ENCODE peak calls at places on chromosome 22, in five cellular contexts. O, S, V, J and R are unnamed samples.

GRCh38 chr22:46107089-46107664 is 43.1 kb upstream of the PPARA start:
- DNase-seq in S (no peak), O (no peak), J (no peak), V (peak), R (no peak)

GRCh38 chr22:50201191-50202129 is 649 bp downstream of the SELENOO start:
- DNase-seq in V (no peak), J (peak), O (peak), S (no peak), R (no peak)

GRCh38 chr22:49119551-49119952 is 708.1 kb downstream of the BRD1 start:
- DNase-seq in V (no peak), S (no peak), J (no peak), O (no peak), R (peak)

GRCh38 chr22:46853191-46853590 is 90.7 kb downstream of the TBC1D22A start:
- DNase-seq in V (no peak), O (no peak), J (no peak), S (no peak), R (no peak)

GRCh38 chr22:18103527-18104269 is 6.9 kb upstream of the TUBA8 start:
- DNase-seq in J (peak), V (no peak), O (no peak), S (no peak), R (no peak)

GRCh38 chr22:44094751-44095302 is 70.7 kb downstream of the PARVB start:
- DNase-seq in J (peak), S (no peak), V (no peak), O (no peak), R (no peak)

GRCh38 chr22:48951836-48952235 is 875.8 kb downstream of the BRD1 start:
- DNase-seq in O (no peak), J (peak), S (no peak), V (no peak), R (no peak)

GRCh38 chr22:44133901-44134511 is 46.7 kb upstream of the PARVG start:
- DNase-seq in V (no peak), J (peak), S (no peak), O (no peak), R (peak)

GRCh38 chr22:19733755-19734154 is 10.4 kb downstream of the GP1BB start:
- DNase-seq in V (no peak), O (no peak), J (no peak), S (no peak), R (no peak)

GRCh38 chr22:41561335-41561734 is 525 bp downstream of the CSDC2 start:
- DNase-seq in V (no peak), J (no peak), S (no peak), O (peak), R (no peak)

GRCh38 chr22:47724751-47725150 is 962.3 kb downstream of the TBC1D22A start:
- DNase-seq in V (no peak), O (no peak), S (no peak), J (no peak), R (no peak)

GRCh38 chr22:19871845-19872778 is 17.4 kb upstream of the GNB1L start:
- DNase-seq in V (no peak), O (no peak), S (no peak), J (peak), R (peak)

GRCh38 chr22:17922925-17923898 is 101.1 kb downstream of the MICAL3 start:
- DNase-seq in O (no peak), S (no peak), V (no peak), J (no peak), R (no peak)

GRCh38 chr22:47586038-47586437 is 823.6 kb downstream of the TBC1D22A start:
- DNase-seq in V (no peak), S (no peak), O (no peak), J (no peak), R (peak)

GRCh38 chr22:31288496-31289235 is 3.6 kb downstream of the PIK3IP1 start:
- DNase-seq in V (no peak), S (no peak), J (no peak), O (no peak), R (no peak)

GRCh38 chr22:31287818-31288495 is 4.3 kb downstream of the PIK3IP1 start:
- DNase-seq in O (no peak), J (no peak), S (no peak), V (no peak), R (no peak)

GRCh38 chr22:31284756-31285155 is 7.5 kb downstream of the PIK3IP1 start:
- DNase-seq in J (no peak), S (no peak), O (no peak), V (no peak), R (no peak)

GRCh38 chr22:31284241-31284745 is 8.0 kb downstream of the PIK3IP1 start:
- DNase-seq in S (no peak), O (no peak), J (no peak), V (no peak), R (no peak)

GRCh38 chr22:31286360-31287255 is 5.7 kb downstream of the PIK3IP1 start:
- DNase-seq in O (no peak), V (peak), S (no peak), J (no peak), R (no peak)
- TF ChIP-seq POLR2AphosphoS5 in O (no peak), V (no peak), S (no peak), J (no peak), R (no peak)

DNA sequence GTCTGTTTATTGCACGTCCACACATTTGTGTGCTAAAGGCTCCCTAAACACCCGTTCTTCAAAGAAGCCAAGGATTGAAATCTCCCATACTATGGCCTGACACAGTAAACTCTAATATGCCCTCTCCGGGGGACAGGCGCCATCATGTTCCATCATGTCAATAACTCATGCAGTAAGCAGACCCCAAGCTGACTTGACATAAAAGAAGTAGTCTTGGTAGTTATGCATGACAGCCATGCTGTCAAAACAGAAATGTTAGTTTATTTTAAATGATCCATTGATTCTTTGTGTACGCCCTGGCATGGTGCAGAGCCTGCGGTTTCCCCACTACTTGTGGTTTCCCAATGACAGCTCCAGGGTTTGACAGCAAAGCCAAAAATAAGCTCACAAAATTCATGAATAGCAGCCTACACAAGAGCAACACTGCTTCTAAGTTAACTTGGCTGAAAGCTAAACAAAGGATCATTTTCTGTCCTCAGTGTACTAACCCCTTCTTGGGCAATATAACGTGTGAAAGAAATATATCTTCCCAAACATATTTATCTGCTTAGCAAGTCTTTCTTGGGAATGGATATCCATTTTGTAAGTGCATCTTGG is 56.5 kb upstream of the CABP7 start:
- DNase-seq in J (no peak), S (no peak), O (no peak), V (no peak), R (no peak)
- TF ChIP-seq POLR2AphosphoS5 in J (no peak), S (no peak), O (no peak), V (no peak), R (no peak)

DNA sequence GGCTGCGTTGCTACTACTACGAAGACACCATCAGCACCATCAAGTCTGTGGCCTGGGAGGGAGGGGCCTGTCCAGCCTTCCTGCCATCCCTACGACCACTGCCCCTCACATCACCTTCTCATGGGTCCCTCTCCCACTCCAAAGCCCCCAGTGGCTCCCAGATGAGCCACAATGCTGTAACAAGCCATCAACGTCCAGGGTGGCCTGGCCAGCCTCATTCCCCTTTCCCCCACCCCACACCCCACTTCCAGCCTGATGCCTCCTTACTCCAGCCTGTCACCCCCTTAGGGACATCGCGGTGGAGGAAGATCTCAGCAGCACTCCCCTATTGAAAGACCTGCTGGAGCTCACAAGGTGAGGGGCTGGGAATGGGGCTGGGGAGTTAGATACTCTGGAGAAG is 14.9 kb downstream of the NCF4 start:
- DNase-seq in J (no peak), V (no peak), S (no peak), O (no peak), R (no peak)
- TF ChIP-seq POLR2AphosphoS5 in J (no peak), V (no peak), S (no peak), O (no peak), R (no peak)

DNA sequence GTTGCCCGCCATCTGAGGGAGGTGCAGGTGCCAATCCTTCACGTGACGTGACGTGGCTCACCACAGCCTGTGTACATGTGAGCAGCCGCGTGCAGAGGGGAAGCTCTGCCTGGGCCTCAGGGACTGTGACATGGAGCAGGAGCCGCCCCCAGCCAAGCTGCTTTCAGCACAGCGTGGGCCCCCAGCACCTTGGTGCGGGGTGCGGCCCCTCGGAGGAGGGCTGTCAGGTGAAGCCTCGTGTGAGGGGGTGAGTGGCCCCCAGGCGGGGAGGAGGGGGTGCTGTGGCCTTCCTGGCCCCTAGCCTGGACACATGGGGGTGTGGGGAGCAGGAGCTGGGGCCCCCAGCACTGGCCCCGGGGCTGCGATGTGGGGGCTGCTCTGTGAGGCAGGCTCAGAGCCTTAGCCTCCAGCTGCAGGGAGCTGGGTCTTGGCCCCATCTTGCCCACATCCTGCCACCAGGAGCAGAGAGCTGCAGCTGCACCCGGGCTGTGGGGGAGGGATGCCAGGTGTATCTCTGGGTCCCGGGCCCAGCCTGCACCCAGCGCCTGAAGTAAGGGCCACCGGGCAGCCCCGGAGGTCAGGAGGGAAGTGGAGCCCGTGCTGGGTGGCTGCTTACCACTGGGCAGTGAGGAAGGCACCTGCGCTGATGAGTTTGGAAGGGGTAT is at the start of gene ADORA2A:
- DNase-seq in O (peak), S (peak), V (peak), J (peak), R (no peak)
- TF ChIP-seq POLR2AphosphoS5 in O (no peak), S (peak), V (no peak), J (peak), R (no peak)

GRCh38 chr22:23289851-23290724 is 109.8 kb downstream of the BCR start:
- DNase-seq in V (peak), O (peak), S (peak), J (no peak), R (no peak)

GRCh38 chr22:23291806-23292452 is 111.6 kb downstream of the BCR start:
- DNase-seq in S (no peak), J (no peak), V (no peak), O (no peak), R (no peak)

GRCh38 chr22:23288301-23289129 is 108.2 kb downstream of the BCR start:
- DNase-seq in J (no peak), O (no peak), V (no peak), S (no peak), R (no peak)

GRCh38 chr22:23287136-23288095 is 107.1 kb downstream of the BCR start:
- DNase-seq in V (no peak), J (no peak), S (no peak), O (no peak), R (no peak)

DNA sequence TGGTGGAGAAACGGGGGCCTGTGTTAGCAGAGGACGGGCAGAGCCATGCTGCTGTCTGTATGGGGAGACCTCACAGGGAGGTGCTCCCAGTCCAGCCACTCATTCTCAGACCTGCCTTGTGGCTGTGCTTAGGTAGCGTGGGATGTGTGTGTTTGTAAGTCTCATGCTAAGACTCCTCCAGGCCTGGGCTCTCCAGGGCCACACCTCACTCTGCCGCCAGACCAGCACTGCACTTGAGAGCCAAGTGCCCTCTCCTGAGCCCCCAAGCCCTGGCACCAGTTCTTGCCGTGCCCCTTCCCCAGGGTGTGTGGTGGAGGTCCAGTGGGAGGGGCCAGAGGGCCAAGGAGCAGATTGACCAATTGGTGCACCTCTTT is 108.8 kb downstream of the BCR start:
- DNase-seq in O (no peak), S (no peak), V (no peak), J (no peak), R (no peak)
- TF ChIP-seq POLR2AphosphoS5 in O (no peak), S (no peak), V (no peak), J (no peak), R (no peak)

GRCh38 chr22:35324762-35325161 is 25.1 kb downstream of the TOM1 start:
- DNase-seq in O (no peak), J (no peak), V (no peak), S (no peak), R (no peak)
- TF ChIP-seq POLR2AphosphoS5 in O (no peak), J (no peak), V (no peak), S (no peak), R (no peak)

GRCh38 chr22:37758698-37759097 is 49.0 kb upstream of the GCAT start:
- DNase-seq in V (no peak), J (no peak), S (no peak), O (no peak), R (no peak)
- TF ChIP-seq POLR2AphosphoS5 in V (no peak), J (peak), S (no peak), O (no peak), R (no peak)